ENCODE peak calls at places on chromosomes 11 and 22, in six cellular contexts. F is fibroblast of mammary gland; S is GM23248; G is NCI-H1694; Y is activated CD4-positive, alpha-beta T cell treated with anti-CD3 and anti-CD28 coated beads, Interleukin-2, amount 10 ng/mL, durations not matched to agents 7 days and 5 days; E is adrenal gland. P is an unnamed sample.

GRCh38 chr11:75261474-75261847 is 20.9 kb downstream of the TPBGL start:
- DNase-seq in F (no peak), S (no peak), G (no peak), Y (peak), E (no peak), P (no peak)

GRCh38 chr11:124793466-124794278 is 6.5 kb downstream of the MSANTD2 start:
- DNase-seq in F (peak), S (peak), G (no peak), Y (peak), E (peak), P (no peak)

GRCh38 chr11:2442554-2442953 is 1.8 kb downstream of the TRPM5 start:
- DNase-seq in F (no peak), S (no peak), G (no peak), Y (no peak), E (peak), P (no peak)

GRCh38 chr22:46797355-46797754 is 34.9 kb downstream of the TBC1D22A start:
- DNase-seq in F (peak), S (peak), G (no peak), Y (no peak), E (peak), P (no peak)

GRCh38 chr11:4991066-4991465 is 3.6 kb upstream of the OR51L1 start:
- DNase-seq in F (peak), S (peak), G (no peak), Y (no peak), E (no peak), P (no peak)

GRCh38 chr22:48646216-48646925 is 1181.3 kb downstream of the BRD1 start:
- DNase-seq in F (no peak), S (no peak), G (no peak), Y (no peak), E (no peak), P (no peak)

GRCh38 chr11:47233989-47234668 is 14.5 kb downstream of the ACP2 start:
- DNase-seq in F (peak), S (peak), G (no peak), Y (peak), E (peak), P (no peak)

GRCh38 chr22:25067851-25068421 is 115.4 kb downstream of the KIAA1671 start:
- DNase-seq in F (no peak), S (peak), G (no peak), Y (peak), E (peak), P (peak)

GRCh38 chr22:49305215-49305965 is 522.3 kb downstream of the BRD1 start:
- DNase-seq in F (peak), S (peak), G (peak), Y (peak), E (peak), P (no peak)

GRCh38 chr11:125874556-125875124 is 12.8 kb upstream of the HYLS1 start:
- DNase-seq in F (peak), S (peak), G (peak), Y (peak), E (peak), P (no peak)

GRCh38 chr11:7600205-7600775 is 73.0 kb downstream of the CYB5R2 start:
- DNase-seq in F (peak), S (peak), G (no peak), Y (no peak), E (peak), P (no peak)

GRCh38 chr11:63767415-63768231 is 952 bp downstream of the ZFTA start:
- DNase-seq in F (peak), S (peak), G (peak), Y (peak), E (peak), P (no peak)